ENCODE peak calls at places on chromosomes 2 and 18, in four cellular contexts. F is psoas muscle, R is Panc1, K is PC-3. V is an unnamed sample. For H3K4me1, the result is how much of the 10 kb centered on the place peaks cover.

GRCh38 chr2:113167115-113167932 is 6.4 kb upstream of the PSD4 start:
- DNase-seq in F (no peak), R (no peak), K (no peak), V (peak)

GRCh38 chr2:29281585-29281984 is 166.4 kb downstream of the CLIP4 start:
- DNase-seq in R (no peak), K (peak), F (no peak), V (peak)

GRCh38 chr18:13639196-13639595 is 87.2 kb downstream of the FAM210A start:
- DNase-seq in K (no peak), F (no peak), R (no peak), V (no peak)

GRCh38 chr2:22253171-22253570 is 1129.4 kb downstream of the TDRD15 start:
- DNase-seq in R (no peak), F (no peak), K (no peak), V (no peak)

GRCh38 chr2:231710751-231711676 is 2.7 kb downstream of the PTMA start:
- DNase-seq in K (no peak), R (no peak), F (peak), V (peak)

GRCh38 chr2:220334210-220334609 is 706.8 kb downstream of the SLC4A3 start:
- DNase-seq in R (no peak), F (no peak), K (peak), V (no peak)

GRCh38 chr2:128423788-128424165 is 105.1 kb upstream of the HS6ST1 start:
- DNase-seq in R (no peak), K (no peak), F (peak), V (no peak)

GRCh38 chr2:238462782-238463396 is 36.2 kb downstream of the ASB1 start:
- DNase-seq in F (no peak), K (peak), R (no peak), V (no peak)

GRCh38 chr2:53021285-53021684 is 746.3 kb upstream of the CHAC2 start:
- DNase-seq in K (peak), F (no peak), R (no peak), V (no peak)

GRCh38 chr2:54471221-54471711 is 15.1 kb downstream of the SPTBN1 start:
- DNase-seq in F (no peak), K (peak), R (no peak), V (no peak)

GRCh38 chr18:59232309-59233016 is 12.5 kb downstream of the GRP start:
- DNase-seq in F (no peak), K (no peak), R (no peak), V (no peak)

GRCh38 chr2:98787700-98788099 is 56.8 kb upstream of the MGAT4A start:
- DNase-seq in K (no peak), F (no peak), R (no peak), V (no peak)

GRCh38 chr18:76564117-76564516 is 69.1 kb upstream of the ZNF516 start:
- DNase-seq in R (no peak), K (peak), F (no peak), V (no peak)

GRCh38 chr2:241809383-241810303 is 650 bp downstream of the NEU4 start:
- DNase-seq in K (no peak), F (peak), R (no peak), V (no peak)

GRCh38 chr18:29651121-29651675 is 1391.3 kb downstream of the DSC3 start:
- DNase-seq in R (no peak), F (no peak), K (peak), V (no peak)

GRCh38 chr2:25347205-25347815 is 5.6 kb upstream of the DNMT3A start:
- DNase-seq in F (peak), K (peak), R (no peak), V (no peak)

GRCh38 chr2:71831208-71831577 is 316.5 kb downstream of the CYP26B1 start:
- DNase-seq in K (peak), F (peak), R (no peak), V (no peak)

GRCh38 chr2:202765435-202765834 is 106.1 kb downstream of the ICA1L start:
- DNase-seq in K (no peak), R (no peak), F (no peak), V (no peak)

GRCh38 chr2:144230057-144230451 is 289.9 kb downstream of the ZEB2 start:
- DNase-seq in K (no peak), R (no peak), F (no peak), V (no peak)

GRCh38 chr2:198374375-198375072 is 570.1 kb downstream of the PLCL1 start:
- DNase-seq in K (peak), R (peak), F (no peak), V (no peak)

GRCh38 chr2:132652501-132652900 is 17.5 kb downstream of the LYPD1 start:
- DNase-seq in R (no peak), F (no peak), K (no peak), V (no peak)

GRCh38 chr2:45541450-45541849 is 69.6 kb downstream of the SRBD1 start:
- DNase-seq in R (no peak), K (no peak), F (no peak), V (no peak)

GRCh38 chr2:63741884-63742583 is 99.7 kb upstream of the UGP2 start:
- DNase-seq in K (peak), R (no peak), F (no peak), V (no peak)

GRCh38 chr2:227717687-227718567 is at the start of gene SLC19A3:
- DNase-seq in R (no peak), K (no peak), F (peak), V (peak)

GRCh38 chr2:156883828-156884615 is 373.5 kb upstream of the GALNT5 start:
- DNase-seq in F (no peak), R (no peak), K (peak), V (no peak)

GRCh38 chr2:36277146-36277808 is 78.3 kb upstream of the CRIM1 start:
- DNase-seq in K (peak), R (peak), F (no peak), V (no peak)

GRCh38 chr2:24491626-24492282 is 700 bp downstream of the NCOA1 start:
- DNase-seq in F (peak), R (no peak), K (peak), V (peak)

GRCh38 chr18:76491801-76492668 is 3.0 kb downstream of the ZNF516 start:
- DNase-seq in K (peak), F (peak), R (no peak), V (no peak)

DNA sequence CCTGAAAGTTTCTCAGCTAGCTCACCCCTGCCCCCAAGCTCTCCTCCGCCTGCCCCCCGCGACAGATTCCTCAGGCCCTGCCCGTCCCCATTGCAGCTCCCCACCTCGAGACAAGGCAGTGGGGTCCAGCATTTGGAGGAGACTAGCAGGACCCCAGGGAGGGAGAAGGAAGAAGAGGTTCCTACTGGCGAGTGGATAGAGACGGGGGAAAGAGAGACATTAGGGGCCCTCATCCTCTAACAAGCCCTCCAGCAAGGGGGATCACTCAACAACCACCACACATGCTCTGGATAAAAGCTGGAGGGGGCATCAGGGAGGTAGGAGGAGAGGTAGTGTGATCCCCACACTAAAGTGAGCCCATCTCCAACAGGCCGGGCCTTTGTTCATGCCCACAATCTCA is 8.8 kb upstream of the TNS1 start:
- DNase-seq in F (no peak), R (no peak), K (no peak), V (no peak)
- H3K4me3 ChIP-seq in F (no peak), R (no peak), K (no peak), V (no peak)

GRCh38 chr2:8088810-8089209 is 593.0 kb upstream of the ID2 start:
- DNase-seq in F (no peak), K (no peak), R (no peak), V (no peak)
- H3K4me1 ChIP-seq in F (under half), K (under half), R (under half), V (under half)

GRCh38 chr2:16625201-16625729 is 40.4 kb downstream of the CYRIA start:
- DNase-seq in F (peak), R (no peak), K (no peak), V (peak)
- H3K27ac ChIP-seq in F (peak), R (no peak), K (no peak), V (peak)

DNA sequence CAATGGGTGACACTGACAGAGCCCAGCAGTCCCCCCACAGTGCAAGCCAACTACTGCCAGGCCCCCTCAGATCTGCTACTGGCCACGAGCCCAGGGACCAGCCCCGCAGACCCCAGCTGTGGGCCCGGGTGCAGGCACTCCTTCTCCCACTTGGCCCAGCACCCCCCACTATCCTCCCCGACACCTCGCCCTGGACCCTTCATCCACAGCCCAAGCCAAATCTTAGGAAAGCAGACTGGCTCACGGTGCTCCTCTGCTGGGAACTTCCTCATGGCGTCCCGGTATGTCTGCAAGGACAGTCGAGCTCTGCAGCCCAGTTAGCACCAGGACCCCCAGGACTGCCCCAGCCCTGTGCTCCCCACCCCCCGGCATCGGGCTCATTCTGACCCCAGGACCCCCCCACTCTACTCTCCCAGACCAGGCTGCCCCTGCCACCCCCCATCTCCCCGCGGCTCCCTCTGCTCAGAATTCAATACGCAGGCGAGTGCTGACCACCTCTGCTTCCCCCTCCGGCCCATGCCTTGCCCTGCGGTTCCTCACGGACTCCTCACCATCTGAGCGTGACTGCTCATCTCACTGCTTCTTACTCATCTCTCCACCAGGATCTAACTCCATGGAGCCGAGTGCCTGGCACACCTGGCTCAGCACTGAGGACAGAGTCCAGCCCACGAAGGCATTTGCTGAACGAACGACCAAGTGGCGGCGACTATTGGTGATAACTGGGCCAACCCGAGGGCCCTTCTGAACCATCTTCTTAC is 85.7 kb downstream of the PXDN start:
- DNase-seq in K (no peak), F (peak), R (no peak), V (no peak)
- H3K4me3 ChIP-seq in K (no peak), F (no peak), R (no peak), V (no peak)

DNA sequence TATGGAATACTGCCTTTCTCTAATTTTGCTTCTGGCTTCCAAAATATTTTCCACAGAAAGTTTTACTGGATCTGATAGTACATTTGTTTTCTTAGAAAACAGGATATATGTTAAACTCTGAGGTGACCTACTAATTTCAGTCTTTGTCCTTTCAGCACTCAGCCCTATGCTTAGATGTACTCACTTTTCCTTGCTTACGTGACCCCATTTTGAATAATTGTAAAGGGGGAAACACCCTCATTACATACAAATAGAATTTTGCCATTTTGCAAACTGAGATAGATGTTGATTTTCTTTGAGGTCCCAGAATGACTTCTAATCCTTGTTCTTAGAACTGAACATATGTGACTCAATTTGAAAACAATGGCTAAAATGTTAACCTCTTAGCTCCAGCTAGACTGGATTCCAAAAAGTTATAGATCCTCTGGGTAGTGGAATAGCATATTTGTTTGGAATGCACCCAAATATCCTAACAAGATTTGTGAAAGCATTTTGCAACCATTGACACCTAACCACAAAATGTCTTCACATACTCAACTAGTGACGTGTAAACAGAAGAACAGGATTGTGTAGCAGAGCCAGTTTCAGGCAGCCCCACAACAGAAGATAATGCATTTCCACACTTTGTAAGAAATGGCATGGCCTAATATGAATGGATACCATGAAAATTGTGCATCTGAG is 44.8 kb upstream of the EHBP1 start:
- DNase-seq in R (no peak), F (no peak), K (peak), V (no peak)
- H3K4me1 ChIP-seq in R (under half), F (under half), K (under half), V (under half)

GRCh38 chr18:6297875-6298274 is 116.8 kb downstream of the L3MBTL4 start:
- DNase-seq in F (no peak), K (no peak), R (no peak), V (no peak)
- H3K27ac ChIP-seq in F (no peak), K (no peak), R (no peak), V (no peak)